ENCODE peak calls at places on chromosomes 6 and 20, in nine cellular contexts. C is A549, U is right atrium auricular region, E is GM06990, F is AG10803, J is adrenal gland, I is progenitor cell of endocrine pancreas, A is CD14-positive monocyte, R is AG09309. L is an unnamed sample.

GRCh38 chr20:40646321-40647212 is 42.5 kb downstream of the MAFB start:
- DNase-seq in J (no peak), F (no peak), U (no peak), R (no peak), E (no peak), A (no peak), C (no peak), I (no peak), L (no peak)

GRCh38 chr6:157323114-157323923 is at the start of gene TMEM242:
- DNase-seq in E (peak), R (peak), J (peak), A (peak), F (peak), C (peak), U (peak), I (peak), L (peak)

GRCh38 chr20:18645196-18645745 is 57.4 kb downstream of the DTD1 start:
- DNase-seq in U (no peak), A (no peak), C (no peak), F (peak), I (no peak), R (no peak), E (no peak), J (no peak), L (no peak)

GRCh38 chr20:53768329-53768728 is 174.7 kb upstream of the ZNF217 start:
- DNase-seq in J (no peak), I (no peak), U (no peak), F (no peak), R (no peak), C (no peak), E (no peak), A (no peak), L (no peak)

GRCh38 chr20:62254021-62254724 is 15.9 kb downstream of the OSBPL2 start:
- DNase-seq in U (no peak), E (no peak), A (no peak), C (no peak), R (no peak), J (no peak), F (no peak), I (no peak), L (no peak)

GRCh38 chr20:35145141-35145564 is 2.0 kb downstream of the EDEM2 start:
- DNase-seq in A (no peak), J (no peak), R (no peak), E (no peak), I (no peak), C (peak), U (no peak), F (peak), L (peak)

GRCh38 chr6:42010185-42010872 is 40.0 kb upstream of the TAF8 start:
- DNase-seq in F (no peak), C (no peak), R (no peak), J (no peak), E (no peak), U (no peak), A (no peak), I (no peak), L (no peak)

GRCh38 chr6:134419717-134420116 is 101.8 kb upstream of the SGK1 start:
- DNase-seq in F (no peak), I (no peak), R (no peak), U (no peak), A (no peak), C (no peak), J (no peak), E (no peak), L (no peak)

GRCh38 chr6:31736026-31736767 is at the start of gene CLIC1:
- DNase-seq in F (peak), J (peak), A (peak), U (peak), C (peak), I (peak), E (peak), R (no peak), L (no peak)

GRCh38 chr6:40377173-40377806 is 209.9 kb downstream of the LRFN2 start:
- DNase-seq in I (no peak), J (no peak), A (no peak), C (no peak), R (no peak), E (no peak), F (no peak), U (no peak), L (no peak)

GRCh38 chr6:126824226-126824625 is 294.2 kb upstream of the RSPO3 start:
- DNase-seq in I (no peak), C (no peak), E (no peak), F (peak), R (no peak), A (no peak), U (no peak), J (no peak), L (no peak)

GRCh38 chr6:119612871-119613515 is 263.4 kb upstream of the MAN1A1 start:
- DNase-seq in U (no peak), J (no peak), E (no peak), A (no peak), F (peak), R (peak), C (no peak), I (no peak), L (no peak)

GRCh38 chr6:4957521-4958231 is 46.2 kb downstream of the RPP40 start:
- DNase-seq in C (no peak), A (no peak), J (no peak), E (no peak), I (no peak), R (no peak), U (peak), F (no peak), L (no peak)

GRCh38 chr20:36573103-36573797 is at the start of gene TGIF2:
- DNase-seq in F (peak), U (peak), C (peak), A (peak), J (peak), I (peak), E (peak), R (no peak), L (no peak)
- TF ChIP-seq CTCF in F (no peak), U (no peak), C (no peak), A (no peak), J (no peak), I (no peak), E (no peak), R (no peak), L (no peak)

GRCh38 chr20:37914672-37915433 is 11.9 kb downstream of the VSTM2L start:
- DNase-seq in E (peak), C (no peak), U (no peak), R (no peak), J (no peak), A (no peak), F (no peak), I (peak), L (no peak)
- TF ChIP-seq CTCF in E (no peak), C (no peak), U (no peak), R (no peak), J (no peak), A (no peak), F (no peak), I (no peak), L (no peak)

GRCh38 chr6:16519265-16520242 is 241.7 kb downstream of the ATXN1 start:
- DNase-seq in E (no peak), C (no peak), U (no peak), J (no peak), I (no peak), R (no peak), A (no peak), F (no peak), L (no peak)

GRCh38 chr6:16521528-16521927 is 239.7 kb downstream of the ATXN1 start:
- DNase-seq in E (no peak), F (no peak), U (no peak), I (no peak), C (no peak), A (no peak), J (no peak), R (no peak), L (no peak)

GRCh38 chr6:16514249-16514648 is 247.0 kb downstream of the ATXN1 start:
- DNase-seq in U (no peak), I (no peak), C (peak), A (no peak), E (no peak), J (no peak), R (no peak), F (peak), L (peak)

GRCh38 chr6:16522937-16523336 is 238.3 kb downstream of the ATXN1 start:
- DNase-seq in I (no peak), J (no peak), F (no peak), E (no peak), U (no peak), R (no peak), A (no peak), C (no peak), L (no peak)

GRCh38 chr6:16518265-16518664 is 243.0 kb downstream of the ATXN1 start:
- DNase-seq in J (no peak), I (no peak), U (no peak), A (no peak), R (no peak), F (no peak), E (no peak), C (no peak), L (no peak)
- TF ChIP-seq CTCF in J (no peak), I (peak), U (no peak), A (no peak), R (no peak), F (no peak), E (peak), C (no peak), L (no peak)

GRCh38 chr6:117674991-117675657 is at the start of gene NUS1:
- DNase-seq in R (peak), F (peak), J (peak), E (peak), A (peak), I (peak), U (peak), C (peak), L (peak)
- TF ChIP-seq CTCF in R (peak), F (peak), J (peak), E (peak), A (peak), I (peak), U (peak), C (peak), L (peak)

DNA sequence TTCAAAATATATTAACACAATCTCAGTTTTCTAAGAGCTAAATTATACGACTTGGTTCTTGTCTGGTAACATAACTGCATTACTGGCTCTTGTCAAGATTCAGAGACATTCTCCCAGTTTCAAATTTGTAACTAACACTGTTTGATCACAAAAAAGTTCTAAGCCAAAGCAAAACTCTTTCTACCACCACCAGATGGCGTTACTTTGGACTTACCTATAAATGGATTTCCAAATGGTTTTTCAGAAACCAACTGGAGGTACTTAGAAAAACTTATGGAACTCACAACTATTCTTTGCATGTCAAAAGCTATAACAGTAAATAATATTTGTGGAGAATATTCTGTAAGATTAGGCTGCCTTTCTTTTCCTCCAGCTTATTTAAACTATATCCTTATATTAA is 34.2 kb upstream of the GFRAL start:
- DNase-seq in I (no peak), J (no peak), A (no peak), F (no peak), C (no peak), E (peak), U (no peak), R (no peak), L (no peak)
- TF ChIP-seq CTCF in I (peak), J (no peak), A (no peak), F (peak), C (peak), E (peak), U (no peak), R (peak), L (peak)

GRCh38 chr6:36095497-36096391 is 34.6 kb upstream of the MAPK13 start:
- DNase-seq in I (no peak), U (no peak), F (no peak), J (no peak), C (no peak), E (no peak), R (no peak), A (no peak), L (no peak)

GRCh38 chr6:36098253-36098919 is 31.9 kb upstream of the MAPK13 start:
- DNase-seq in F (no peak), R (no peak), A (no peak), I (no peak), E (no peak), J (no peak), C (no peak), U (no peak), L (no peak)

GRCh38 chr6:36099872-36100483 is 30.3 kb upstream of the MAPK13 start:
- DNase-seq in R (no peak), E (no peak), A (no peak), J (no peak), F (no peak), U (no peak), C (no peak), I (no peak), L (no peak)

GRCh38 chr6:36101691-36102090 is 28.6 kb upstream of the MAPK13 start:
- DNase-seq in U (no peak), I (no peak), R (no peak), J (no peak), A (no peak), C (no peak), F (no peak), E (no peak), L (no peak)

DNA sequence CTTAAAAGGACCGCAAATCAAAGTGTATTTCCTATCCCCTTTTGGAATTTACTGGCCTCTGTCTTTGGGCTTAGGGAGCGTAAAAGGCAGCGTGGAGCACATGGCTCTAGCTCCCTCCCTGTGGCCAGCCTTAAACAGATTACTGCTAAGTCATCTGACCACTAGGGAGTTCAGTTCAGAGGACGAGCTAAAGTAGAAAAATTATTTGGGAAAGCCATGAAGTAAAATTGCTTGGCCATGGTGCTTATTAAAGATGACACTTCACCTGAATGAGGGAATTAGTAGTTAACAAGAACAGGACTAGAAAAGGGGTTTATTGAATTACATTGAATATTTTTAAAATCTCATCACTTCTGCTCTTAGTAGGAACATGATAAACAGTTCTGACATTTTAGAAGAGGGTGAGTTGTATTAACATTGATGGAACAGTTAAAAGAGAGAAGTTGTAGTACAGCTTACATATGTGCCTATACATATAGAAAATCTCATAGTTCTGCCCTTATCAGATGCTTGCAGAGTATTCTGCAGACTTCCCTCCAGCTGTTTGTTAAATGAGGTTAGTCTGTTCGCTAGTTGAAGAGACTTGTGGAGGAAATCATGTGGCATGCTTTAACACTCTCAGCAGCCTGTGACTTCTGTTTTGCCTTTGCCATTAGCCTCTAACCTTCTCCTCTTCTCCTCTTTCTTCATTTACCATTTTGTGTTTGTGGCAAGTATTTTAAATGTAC is 31.2 kb upstream of the MAPK13 start:
- DNase-seq in R (no peak), C (no peak), J (no peak), F (no peak), U (no peak), A (no peak), I (no peak), E (no peak), L (no peak)
- TF ChIP-seq CTCF in R (no peak), C (no peak), J (no peak), F (no peak), U (no peak), A (no peak), I (peak), E (no peak), L (no peak)

GRCh38 chr6:50030350-50030749 is 8.6 kb upstream of the DEFB110 start:
- DNase-seq in C (no peak), F (no peak), J (no peak), I (no peak), E (no peak), A (no peak), R (no peak), U (no peak), L (no peak)

GRCh38 chr6:50025258-50025657 is 3.5 kb upstream of the DEFB110 start:
- DNase-seq in A (no peak), F (no peak), U (no peak), I (no peak), E (no peak), J (no peak), C (no peak), R (no peak), L (no peak)

DNA sequence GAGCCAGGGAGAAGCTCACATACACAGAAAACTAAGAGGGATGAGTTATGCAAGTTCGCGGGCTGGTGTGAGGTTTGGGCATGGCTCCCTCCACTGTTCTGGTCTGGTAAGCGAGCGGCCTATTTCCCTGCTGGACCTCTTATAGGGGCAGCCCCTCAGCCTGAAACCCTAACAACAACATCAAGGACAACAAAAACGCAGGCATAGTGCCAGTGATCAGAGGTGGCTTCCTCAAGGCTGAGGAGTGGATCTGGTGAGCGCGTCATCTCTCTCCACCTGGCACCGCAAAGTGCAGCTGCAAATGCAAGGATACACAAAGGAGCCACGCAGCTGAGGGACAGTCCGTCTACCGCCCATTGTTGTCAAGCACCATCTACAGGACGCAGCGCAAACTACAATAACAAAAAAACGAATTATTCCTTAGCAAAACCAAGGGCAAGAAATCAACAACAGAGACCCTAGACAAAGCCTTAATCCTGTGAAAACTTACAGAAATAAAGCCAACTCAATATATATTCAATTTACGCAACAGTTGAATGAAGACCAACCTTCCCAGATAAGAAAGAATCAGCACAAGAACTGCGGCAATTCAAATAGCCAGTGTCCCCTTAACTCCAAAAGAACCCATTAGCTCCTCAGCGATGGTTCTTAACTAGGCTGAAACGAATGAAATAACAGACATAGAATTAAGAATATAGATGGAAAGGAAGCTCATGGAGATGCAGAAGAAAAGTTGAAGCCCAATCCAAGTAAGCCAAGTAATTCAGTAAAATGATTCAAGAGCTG is 9.2 kb upstream of the DEFB110 start:
- DNase-seq in J (peak), I (no peak), F (peak), R (no peak), C (no peak), E (no peak), U (no peak), A (no peak), L (no peak)
- TF ChIP-seq CTCF in J (no peak), I (peak), F (peak), R (no peak), C (peak), E (peak), U (no peak), A (no peak), L (no peak)

GRCh38 chr6:34772940-34773339 is 15.6 kb downstream of the SNRPC start:
- DNase-seq in I (no peak), A (no peak), F (no peak), E (no peak), R (no peak), C (no peak), U (no peak), J (no peak), L (no peak)

GRCh38 chr6:34771727-34772126 is 14.4 kb downstream of the SNRPC start:
- DNase-seq in A (no peak), R (no peak), U (no peak), C (no peak), E (no peak), I (no peak), F (peak), J (no peak), L (no peak)

GRCh38 chr6:34773906-34774305 is 16.6 kb downstream of the SNRPC start:
- DNase-seq in I (no peak), C (no peak), R (no peak), A (no peak), E (no peak), U (no peak), F (no peak), J (no peak), L (no peak)

DNA sequence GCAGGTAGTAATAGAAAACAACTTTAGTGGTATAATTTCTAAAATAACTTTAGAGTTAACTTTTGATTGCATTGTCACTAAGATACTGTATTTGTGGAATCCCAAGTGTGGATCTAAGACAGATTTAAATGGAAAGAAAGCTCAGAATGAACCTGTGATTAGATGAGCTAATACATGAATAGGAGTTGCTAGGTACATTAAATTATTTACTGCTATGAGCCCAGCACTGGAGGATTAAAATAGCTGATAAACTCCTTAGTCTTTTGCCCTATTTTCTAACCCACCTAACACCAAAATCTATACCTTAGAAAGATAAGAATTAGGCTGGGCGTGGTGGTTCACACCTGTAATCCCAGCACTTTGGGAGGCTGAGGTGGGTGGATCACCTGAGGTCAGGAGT is 10.8 kb downstream of the SNRPC start:
- DNase-seq in A (no peak), F (no peak), U (no peak), I (no peak), J (no peak), C (no peak), R (no peak), E (no peak), L (no peak)
- TF ChIP-seq CTCF in A (no peak), F (no peak), U (no peak), I (no peak), J (no peak), C (no peak), R (no peak), E (no peak), L (no peak)

DNA sequence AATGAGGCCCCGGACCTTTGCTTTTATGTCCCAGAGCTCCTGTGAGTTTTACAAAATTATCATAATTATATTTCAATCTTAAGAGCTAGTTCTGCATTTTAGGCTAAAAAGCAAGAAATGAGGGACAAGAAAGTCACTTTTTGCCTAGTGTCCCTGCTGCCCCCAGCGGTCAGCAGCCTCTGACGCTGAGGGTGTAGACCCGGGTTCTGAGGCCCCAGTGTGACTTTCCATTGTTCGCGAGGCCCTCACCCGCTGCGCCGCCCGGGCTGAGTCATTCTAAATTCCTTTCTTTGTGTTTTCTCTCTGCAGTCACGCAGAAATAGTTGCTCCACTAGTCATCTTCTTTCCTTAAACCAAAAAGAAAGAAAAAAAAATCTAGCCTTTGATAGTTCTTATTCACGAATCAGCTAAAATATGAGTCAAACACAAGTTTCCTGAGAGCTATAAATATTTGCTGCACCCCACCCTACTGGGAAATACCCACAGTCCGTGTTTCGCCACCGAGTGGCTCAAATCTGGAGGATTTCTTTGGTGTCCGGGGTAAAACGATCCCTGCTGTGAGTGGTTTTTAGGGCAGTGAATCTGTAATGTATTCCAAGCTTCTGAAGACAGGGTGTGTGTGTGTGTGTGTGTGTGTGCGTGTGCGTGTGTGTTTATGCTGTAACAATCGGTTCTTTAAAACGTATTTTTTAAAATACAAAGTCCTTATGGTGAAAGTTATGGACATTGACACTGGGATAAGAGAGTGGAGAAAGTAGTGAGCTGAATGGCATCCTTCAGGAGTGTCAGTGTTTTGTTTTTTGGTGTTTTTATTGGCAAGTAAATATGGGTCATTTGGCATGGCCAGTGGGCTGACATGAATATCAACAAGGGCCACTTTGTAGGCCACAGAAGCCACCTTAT is 59.7 kb upstream of the EEF1A1 start:
- DNase-seq in A (peak), J (peak), F (peak), U (peak), C (peak), E (peak), R (peak), I (peak), L (peak)
- TF ChIP-seq CTCF in A (peak), J (peak), F (peak), U (peak), C (peak), E (peak), R (peak), I (peak), L (peak)

L was measured in AG09319.